ENCODE peak calls at places on chromosomes 13 and 19, in nine cellular contexts. L is GM12878, N is nephron progenitor cell, X is psoas muscle, I is posterior cingulate gyrus, S is GM20000, K is SK-N-SH, R is Peyer's patch, Q is SK-N-DZ. M is an unnamed sample.
A peak's percentile ranks its signal among the peaks of the same experiment; 100 is the strongest.

GRCh38 chr13:86918682-86919081 is 752.5 kb upstream of the SLITRK5 start:
- DNase-seq in R (no peak), L (no peak), K (no peak), N (no peak), S (no peak), Q (no peak), X (no peak), I (no peak), M (no peak)

GRCh38 chr19:32880607-32881006 is 11.0 kb upstream of the SLC7A9 start:
- DNase-seq in X (no peak), K (no peak), L (no peak), Q (no peak), S (peak; percentile 3), N (no peak), I (no peak), R (no peak), M (no peak)

GRCh38 chr19:47243776-47244547 is 12.4 kb upstream of the CCDC9 start:
- DNase-seq in I (peak; percentile 95), N (peak; percentile 90), L (no peak), X (peak; percentile 91), Q (peak; percentile 83), K (peak; percentile 91), S (peak; percentile 91), R (peak; percentile 95), M (peak; percentile 98)

GRCh38 chr19:37468961-37469777 is at the start of gene ZNF570:
- DNase-seq in I (peak; percentile 98), N (peak; percentile 83), R (peak; percentile 95), S (peak; percentile 79), Q (peak; percentile 85), L (peak; percentile 44), X (peak; percentile 92), K (peak; percentile 85), M (peak; percentile 97)

GRCh38 chr19:43620061-43621001 is 902 bp upstream of the ZNF428 start:
- DNase-seq in I (no peak), N (peak; percentile 89), L (no peak), Q (no peak), K (no peak), X (no peak), R (no peak), S (no peak), M (no peak)

GRCh38 chr19:18007605-18007938 is 398 bp upstream of the ARRDC2 start:
- DNase-seq in Q (no peak), N (no peak), I (no peak), R (no peak), L (no peak), X (no peak), S (no peak), K (no peak), M (no peak)

GRCh38 chr19:48819366-48819816 is 8.6 kb upstream of the BCAT2 start:
- DNase-seq in R (peak; percentile 84), X (peak; percentile 94), K (no peak), S (no peak), Q (no peak), L (no peak), N (no peak), I (no peak), M (peak; percentile 82)

GRCh38 chr19:46601318-46602224 is at the start of gene CALM3:
- DNase-seq in N (peak; percentile 45), L (no peak), I (peak; percentile 54), R (no peak), K (peak; percentile 60), X (no peak), S (no peak), Q (peak; percentile 15), M (peak; percentile 42)

GRCh38 chr13:21849323-21849722 is 178.4 kb downstream of the FGF9 start:
- DNase-seq in N (peak; percentile 6), L (peak; percentile 4), X (no peak), I (no peak), K (peak; percentile 26), Q (peak; percentile 9), S (peak; percentile 40), R (peak; percentile 62), M (peak; percentile 81)

GRCh38 chr13:36418022-36418805 is 14.1 kb upstream of the CCNA1 start:
- DNase-seq in I (no peak), S (no peak), R (no peak), X (no peak), L (peak; percentile 32), N (no peak), K (no peak), Q (no peak), M (peak; percentile 7)

GRCh38 chr19:18817574-18817973 is 14.2 kb upstream of the UPF1 start:
- DNase-seq in S (no peak), R (no peak), K (no peak), Q (no peak), I (no peak), N (no peak), X (no peak), L (no peak), M (no peak)

GRCh38 chr13:75485286-75486062 is 3.5 kb upstream of the TBC1D4 start:
- DNase-seq in I (no peak), X (no peak), L (no peak), R (no peak), Q (no peak), N (no peak), S (no peak), K (no peak), M (peak; percentile 21)

GRCh38 chr13:75934889-75935288 is 298.8 kb downstream of the LMO7 start:
- DNase-seq in Q (no peak), R (no peak), I (no peak), L (no peak), X (no peak), N (no peak), S (no peak), K (no peak), M (no peak)

GRCh38 chr13:112525306-112525945 is 62.5 kb downstream of the TUBGCP3 start:
- DNase-seq in I (no peak), X (no peak), N (no peak), S (no peak), R (no peak), Q (no peak), K (no peak), L (no peak), M (no peak)

GRCh38 chr19:14901675-14902260 is 15.8 kb upstream of the OR7A17 start:
- DNase-seq in L (no peak), I (no peak), Q (no peak), X (no peak), S (no peak), K (no peak), R (no peak), N (no peak), M (no peak)

GRCh38 chr13:104057851-104058250 is 991.6 kb upstream of the SLC10A2 start:
- DNase-seq in L (no peak), K (no peak), N (no peak), R (no peak), X (no peak), I (no peak), S (no peak), Q (no peak), M (no peak)

GRCh38 chr13:75938811-75939525 is 302.8 kb downstream of the LMO7 start:
- DNase-seq in Q (no peak), X (no peak), R (no peak), I (no peak), S (no peak), L (no peak), K (no peak), N (no peak), M (no peak)

GRCh38 chr13:83890358-83890757 is 8.1 kb upstream of the SLITRK1 start:
- DNase-seq in N (no peak), S (no peak), L (no peak), K (no peak), Q (no peak), I (no peak), R (no peak), X (no peak), M (no peak)

GRCh38 chr13:95492044-95492801 is 60.3 kb upstream of the CLDN10 start:
- DNase-seq in S (no peak), Q (no peak), I (no peak), K (no peak), L (no peak), X (no peak), N (no peak), R (peak; percentile 84), M (no peak)

GRCh38 chr13:45626731-45627374 is 11.3 kb upstream of the ERICH6B start:
- DNase-seq in X (no peak), R (no peak), N (no peak), K (peak; percentile 40), L (no peak), Q (peak; percentile 68), I (no peak), S (no peak), M (peak; percentile 10)

GRCh38 chr19:7868671-7869452 is 5.3 kb downstream of the PRR36 start:
- DNase-seq in I (no peak), S (peak; percentile 97), L (peak; percentile 13), R (peak; percentile 90), X (peak; percentile 63), Q (no peak), N (peak; percentile 87), K (peak; percentile 61), M (peak; percentile 90)

GRCh38 chr19:48351341-48351752 is 12.4 kb downstream of the TMEM143 start:
- DNase-seq in S (peak; percentile 78), Q (no peak), N (peak; percentile 81), R (peak; percentile 90), K (peak; percentile 86), I (no peak), L (no peak), X (peak; percentile 68), M (peak; percentile 70)

GRCh38 chr19:12996542-12997094 is 1.3 kb downstream of the NFIX start:
- DNase-seq in X (no peak), S (no peak), K (peak; percentile 52), Q (no peak), I (no peak), L (no peak), N (no peak), R (no peak), M (peak; percentile 21)

GRCh38 chr19:13092608-13093260 is 9.9 kb downstream of the LYL1 start:
- DNase-seq in N (no peak), X (no peak), R (no peak), K (no peak), S (no peak), Q (no peak), L (no peak), I (no peak), M (no peak)

GRCh38 chr13:75869981-75870380 is 233.9 kb downstream of the LMO7 start:
- DNase-seq in X (no peak), S (no peak), L (no peak), K (no peak), N (no peak), R (no peak), I (no peak), Q (no peak), M (peak; percentile 9)

GRCh38 chr19:48925240-48925843 is 8.2 kb upstream of the DHDH start:
- DNase-seq in R (no peak), S (no peak), K (no peak), I (no peak), N (no peak), L (no peak), X (no peak), Q (no peak), M (peak; percentile 27)